ENCODE peak calls at places on chromosomes 2 and 18, in six cellular contexts. One of them, this sample, is unnamed.

GRCh38 chr18:68417166-68417776 is 297.6 kb downstream of the TMX3 start:
- DNase-seq in dorsolateral prefrontal cortex: no peak
- DNase-seq in body of pancreas: no peak
- DNase-seq in WTC11: no peak
- DNase-seq in cerebellar cortex: peak
- DNase-seq in activated CD8-positive, alpha-beta memory T cell treated with anti-CD3 and anti-CD28 coated beads, Interleukin-2, amount 50 U/mL, for 48 hours: no peak
- DNase-seq in this sample: no peak

GRCh38 chr2:102081600-102081999 is 60.9 kb upstream of the IL1R1 start:
- DNase-seq in dorsolateral prefrontal cortex: no peak
- DNase-seq in body of pancreas: no peak
- DNase-seq in WTC11: no peak
- DNase-seq in cerebellar cortex: no peak
- DNase-seq in activated CD8-positive, alpha-beta memory T cell treated with anti-CD3 and anti-CD28 coated beads, Interleukin-2, amount 50 U/mL, for 48 hours: no peak
- DNase-seq in this sample: no peak

GRCh38 chr2:174711206-174711605 is 53.1 kb downstream of the CHRNA1 start:
- DNase-seq in dorsolateral prefrontal cortex: no peak
- DNase-seq in body of pancreas: no peak
- DNase-seq in WTC11: no peak
- DNase-seq in cerebellar cortex: no peak
- DNase-seq in activated CD8-positive, alpha-beta memory T cell treated with anti-CD3 and anti-CD28 coated beads, Interleukin-2, amount 50 U/mL, for 48 hours: no peak
- DNase-seq in this sample: no peak

GRCh38 chr2:185811580-185811979 is 73.0 kb downstream of the FSIP2 start:
- DNase-seq in dorsolateral prefrontal cortex: no peak
- DNase-seq in body of pancreas: no peak
- DNase-seq in WTC11: peak
- DNase-seq in cerebellar cortex: no peak
- DNase-seq in activated CD8-positive, alpha-beta memory T cell treated with anti-CD3 and anti-CD28 coated beads, Interleukin-2, amount 50 U/mL, for 48 hours: no peak
- DNase-seq in this sample: no peak

GRCh38 chr2:138365581-138365980 is 136.0 kb upstream of the SPOPL start:
- DNase-seq in dorsolateral prefrontal cortex: no peak
- DNase-seq in body of pancreas: no peak
- DNase-seq in WTC11: no peak
- DNase-seq in cerebellar cortex: no peak
- DNase-seq in activated CD8-positive, alpha-beta memory T cell treated with anti-CD3 and anti-CD28 coated beads, Interleukin-2, amount 50 U/mL, for 48 hours: no peak
- DNase-seq in this sample: no peak

GRCh38 chr2:221447310-221447709 is 124.8 kb downstream of the EPHA4 start:
- DNase-seq in dorsolateral prefrontal cortex: no peak
- DNase-seq in body of pancreas: no peak
- DNase-seq in WTC11: peak
- DNase-seq in cerebellar cortex: no peak
- DNase-seq in activated CD8-positive, alpha-beta memory T cell treated with anti-CD3 and anti-CD28 coated beads, Interleukin-2, amount 50 U/mL, for 48 hours: no peak
- DNase-seq in this sample: no peak

GRCh38 chr2:206804326-206804725 is 38.9 kb downstream of the FASTKD2 start:
- DNase-seq in dorsolateral prefrontal cortex: no peak
- DNase-seq in body of pancreas: no peak
- DNase-seq in WTC11: no peak
- DNase-seq in cerebellar cortex: no peak
- DNase-seq in activated CD8-positive, alpha-beta memory T cell treated with anti-CD3 and anti-CD28 coated beads, Interleukin-2, amount 50 U/mL, for 48 hours: no peak
- DNase-seq in this sample: no peak

GRCh38 chr2:46985512-46985911 is 69.9 kb upstream of the MCFD2 start:
- DNase-seq in dorsolateral prefrontal cortex: no peak
- DNase-seq in body of pancreas: no peak
- DNase-seq in WTC11: no peak
- DNase-seq in cerebellar cortex: no peak
- DNase-seq in activated CD8-positive, alpha-beta memory T cell treated with anti-CD3 and anti-CD28 coated beads, Interleukin-2, amount 50 U/mL, for 48 hours: peak
- DNase-seq in this sample: no peak

GRCh38 chr2:240219208-240219890 is 78.9 kb upstream of the OTOS start:
- DNase-seq in dorsolateral prefrontal cortex: no peak
- DNase-seq in body of pancreas: no peak
- DNase-seq in WTC11: no peak
- DNase-seq in cerebellar cortex: no peak
- DNase-seq in activated CD8-positive, alpha-beta memory T cell treated with anti-CD3 and anti-CD28 coated beads, Interleukin-2, amount 50 U/mL, for 48 hours: peak
- DNase-seq in this sample: no peak

GRCh38 chr2:85635636-85636035 is 19.6 kb downstream of the USP39 start:
- DNase-seq in dorsolateral prefrontal cortex: no peak
- DNase-seq in body of pancreas: no peak
- DNase-seq in WTC11: no peak
- DNase-seq in cerebellar cortex: no peak
- DNase-seq in activated CD8-positive, alpha-beta memory T cell treated with anti-CD3 and anti-CD28 coated beads, Interleukin-2, amount 50 U/mL, for 48 hours: no peak
- DNase-seq in this sample: no peak

GRCh38 chr2:73232471-73233153 is 427 bp downstream of the PRADC1 start:
- DNase-seq in dorsolateral prefrontal cortex: peak
- DNase-seq in body of pancreas: peak
- DNase-seq in WTC11: no peak
- DNase-seq in cerebellar cortex: peak
- DNase-seq in activated CD8-positive, alpha-beta memory T cell treated with anti-CD3 and anti-CD28 coated beads, Interleukin-2, amount 50 U/mL, for 48 hours: no peak
- DNase-seq in this sample: no peak

GRCh38 chr2:17901246-17901645 is 22.8 kb downstream of the KCNS3 start:
- DNase-seq in dorsolateral prefrontal cortex: no peak
- DNase-seq in body of pancreas: no peak
- DNase-seq in WTC11: no peak
- DNase-seq in cerebellar cortex: no peak
- DNase-seq in activated CD8-positive, alpha-beta memory T cell treated with anti-CD3 and anti-CD28 coated beads, Interleukin-2, amount 50 U/mL, for 48 hours: no peak
- DNase-seq in this sample: no peak

GRCh38 chr2:58319481-58319880 is 78.4 kb upstream of the FANCL start:
- DNase-seq in dorsolateral prefrontal cortex: no peak
- DNase-seq in body of pancreas: no peak
- DNase-seq in WTC11: no peak
- DNase-seq in cerebellar cortex: no peak
- DNase-seq in activated CD8-positive, alpha-beta memory T cell treated with anti-CD3 and anti-CD28 coated beads, Interleukin-2, amount 50 U/mL, for 48 hours: no peak
- DNase-seq in this sample: no peak

GRCh38 chr18:74819433-74820059 is 221.9 kb downstream of the ZNF407 start:
- DNase-seq in dorsolateral prefrontal cortex: no peak
- DNase-seq in body of pancreas: no peak
- DNase-seq in WTC11: peak
- DNase-seq in cerebellar cortex: peak
- DNase-seq in activated CD8-positive, alpha-beta memory T cell treated with anti-CD3 and anti-CD28 coated beads, Interleukin-2, amount 50 U/mL, for 48 hours: no peak
- DNase-seq in this sample: peak

GRCh38 chr2:145546091-145546490 is 1026.2 kb upstream of the ZEB2 start:
- DNase-seq in dorsolateral prefrontal cortex: no peak
- DNase-seq in body of pancreas: no peak
- DNase-seq in WTC11: no peak
- DNase-seq in cerebellar cortex: no peak
- DNase-seq in activated CD8-positive, alpha-beta memory T cell treated with anti-CD3 and anti-CD28 coated beads, Interleukin-2, amount 50 U/mL, for 48 hours: no peak
- DNase-seq in this sample: no peak

GRCh38 chr2:240427729-240428128 is 7.7 kb upstream of the GPC1 start:
- DNase-seq in dorsolateral prefrontal cortex: no peak
- DNase-seq in body of pancreas: no peak
- DNase-seq in WTC11: no peak
- DNase-seq in cerebellar cortex: no peak
- DNase-seq in activated CD8-positive, alpha-beta memory T cell treated with anti-CD3 and anti-CD28 coated beads, Interleukin-2, amount 50 U/mL, for 48 hours: peak
- DNase-seq in this sample: no peak

GRCh38 chr18:59032308-59032707 is 107.4 kb upstream of the SEC11C start:
- DNase-seq in dorsolateral prefrontal cortex: no peak
- DNase-seq in body of pancreas: no peak
- DNase-seq in WTC11: no peak
- DNase-seq in cerebellar cortex: no peak
- DNase-seq in activated CD8-positive, alpha-beta memory T cell treated with anti-CD3 and anti-CD28 coated beads, Interleukin-2, amount 50 U/mL, for 48 hours: no peak
- DNase-seq in this sample: no peak

GRCh38 chr2:223108376-223109100 is 56.5 kb downstream of the KCNE4 start:
- DNase-seq in dorsolateral prefrontal cortex: no peak
- DNase-seq in body of pancreas: no peak
- DNase-seq in WTC11: no peak
- DNase-seq in cerebellar cortex: no peak
- DNase-seq in activated CD8-positive, alpha-beta memory T cell treated with anti-CD3 and anti-CD28 coated beads, Interleukin-2, amount 50 U/mL, for 48 hours: no peak
- DNase-seq in this sample: no peak

GRCh38 chr18:33844232-33844631 is 266.2 kb downstream of the ASXL3 start:
- DNase-seq in dorsolateral prefrontal cortex: peak
- DNase-seq in body of pancreas: no peak
- DNase-seq in WTC11: no peak
- DNase-seq in cerebellar cortex: peak
- DNase-seq in activated CD8-positive, alpha-beta memory T cell treated with anti-CD3 and anti-CD28 coated beads, Interleukin-2, amount 50 U/mL, for 48 hours: no peak
- DNase-seq in this sample: no peak

GRCh38 chr2:228048838-228049490 is 132.5 kb downstream of the SPHKAP start:
- DNase-seq in dorsolateral prefrontal cortex: no peak
- DNase-seq in body of pancreas: peak
- DNase-seq in WTC11: peak
- DNase-seq in cerebellar cortex: peak
- DNase-seq in activated CD8-positive, alpha-beta memory T cell treated with anti-CD3 and anti-CD28 coated beads, Interleukin-2, amount 50 U/mL, for 48 hours: no peak
- DNase-seq in this sample: peak

GRCh38 chr2:240024766-240025165 is 376 bp downstream of the NDUFA10 start:
- DNase-seq in dorsolateral prefrontal cortex: no peak
- DNase-seq in body of pancreas: no peak
- DNase-seq in WTC11: no peak
- DNase-seq in cerebellar cortex: no peak
- DNase-seq in activated CD8-positive, alpha-beta memory T cell treated with anti-CD3 and anti-CD28 coated beads, Interleukin-2, amount 50 U/mL, for 48 hours: peak
- DNase-seq in this sample: no peak

GRCh38 chr2:237405605-237406004 is 8.4 kb downstream of the COL6A3 start:
- DNase-seq in dorsolateral prefrontal cortex: no peak
- DNase-seq in body of pancreas: no peak
- DNase-seq in WTC11: no peak
- DNase-seq in cerebellar cortex: no peak
- DNase-seq in activated CD8-positive, alpha-beta memory T cell treated with anti-CD3 and anti-CD28 coated beads, Interleukin-2, amount 50 U/mL, for 48 hours: no peak
- DNase-seq in this sample: no peak

GRCh38 chr2:26615336-26616031 is 25.7 kb downstream of the CIB4 start:
- DNase-seq in dorsolateral prefrontal cortex: no peak
- DNase-seq in body of pancreas: no peak
- DNase-seq in WTC11: peak
- DNase-seq in cerebellar cortex: no peak
- DNase-seq in activated CD8-positive, alpha-beta memory T cell treated with anti-CD3 and anti-CD28 coated beads, Interleukin-2, amount 50 U/mL, for 48 hours: no peak
- DNase-seq in this sample: peak

This sample was measured in pons.